ENCODE peak calls at places on chromosomes 3 and 15, in six cellular contexts. M, P, H, X, L and G are unnamed samples.

GRCh38 chr15:84552896-84553295 is 47.9 kb upstream of the ZSCAN2 start:
- DNase-seq in X (no peak), L (no peak), H (no peak), P (no peak), M (no peak), G (no peak)

GRCh38 chr3:36214460-36214859 is 165.8 kb upstream of the STAC start:
- DNase-seq in L (no peak), P (no peak), X (no peak), M (no peak), H (no peak), G (no peak)

GRCh38 chr3:3765661-3766060 is 33.6 kb upstream of the LRRN1 start:
- DNase-seq in X (no peak), L (no peak), P (no peak), H (no peak), M (no peak), G (no peak)

GRCh38 chr15:70166506-70167087 is 68.9 kb upstream of the TLE3 start:
- DNase-seq in P (peak; percentile 55), L (no peak), M (no peak), X (no peak), H (no peak), G (peak; percentile 43)

GRCh38 chr15:58307313-58307961 is 124.4 kb upstream of the LIPC start:
- DNase-seq in H (no peak), M (no peak), X (no peak), L (no peak), P (no peak), G (no peak)

GRCh38 chr3:54713455-54713854 is 214.4 kb downstream of the LRTM1 start:
- DNase-seq in H (no peak), M (no peak), X (no peak), P (no peak), L (no peak), G (no peak)

GRCh38 chr3:108022316-108023150 is 68.3 kb downstream of the CD47 start:
- DNase-seq in L (no peak), P (no peak), M (no peak), X (no peak), H (no peak), G (no peak)

GRCh38 chr3:160159346-160159745 is 65.9 kb upstream of the C3orf80 start:
- DNase-seq in X (no peak), M (no peak), L (no peak), H (no peak), P (no peak), G (no peak)

GRCh38 chr3:135100349-135100741 is 305.3 kb downstream of the EPHB1 start:
- DNase-seq in H (no peak), X (no peak), M (no peak), P (no peak), L (no peak), G (no peak)
- TF ChIP-seq EP300 in H (no peak), X (no peak), M (no peak), P (no peak), L (no peak), G (no peak)

GRCh38 chr15:43214169-43214568 is 6.6 kb downstream of the EPB42 start:
- DNase-seq in H (no peak), X (no peak), L (no peak), M (no peak), P (no peak), G (no peak)

GRCh38 chr15:43212951-43213350 is 7.9 kb downstream of the EPB42 start:
- DNase-seq in X (no peak), H (no peak), L (no peak), M (no peak), P (no peak), G (no peak)

GRCh38 chr15:43213466-43213865 is 7.4 kb downstream of the EPB42 start:
- DNase-seq in P (no peak), M (no peak), L (no peak), X (no peak), H (no peak), G (no peak)

GRCh38 chr15:43215961-43216360 is 4.9 kb downstream of the EPB42 start:
- DNase-seq in L (no peak), M (no peak), H (peak; percentile 25), P (no peak), X (no peak), G (no peak)

DNA sequence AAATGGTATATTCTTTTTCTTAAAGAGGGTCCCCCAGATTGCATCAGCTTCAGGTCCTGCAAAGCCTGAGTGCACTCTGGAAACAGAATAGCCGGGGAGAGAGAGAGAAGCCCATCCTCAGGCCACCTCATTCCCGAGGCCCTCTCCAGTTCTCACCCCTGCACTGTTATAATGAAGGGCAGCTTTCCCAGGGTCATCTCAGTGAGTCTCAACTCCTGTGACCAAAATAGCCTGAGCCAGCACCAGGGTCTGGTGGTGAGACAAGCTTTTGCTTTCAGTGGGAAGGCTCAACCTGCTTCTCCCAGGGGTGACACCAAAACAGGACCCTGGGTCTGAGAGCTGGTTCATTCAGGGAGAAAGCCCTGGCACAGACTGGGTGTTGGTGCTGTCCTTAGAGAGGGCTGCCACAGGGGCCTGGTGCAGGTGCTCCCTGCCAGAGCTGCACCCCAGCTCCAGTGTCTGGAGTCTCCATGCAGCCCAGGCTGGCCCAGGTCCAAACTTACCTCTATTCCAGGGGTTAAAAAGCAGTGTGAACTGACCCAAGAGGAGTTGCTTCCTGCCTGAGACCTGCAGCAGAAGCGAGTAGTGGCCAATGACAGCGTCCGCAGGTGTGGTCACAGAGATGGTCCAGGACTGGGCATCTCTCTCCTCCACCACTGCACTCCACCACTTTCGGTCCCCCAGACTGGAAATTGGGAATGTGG is 6.1 kb downstream of the EPB42 start:
- DNase-seq in H (no peak), L (no peak), X (no peak), P (no peak), M (no peak), G (no peak)
- TF ChIP-seq POLR2A in H (no peak), L (no peak), X (no peak), P (no peak), M (no peak), G (no peak)

DNA sequence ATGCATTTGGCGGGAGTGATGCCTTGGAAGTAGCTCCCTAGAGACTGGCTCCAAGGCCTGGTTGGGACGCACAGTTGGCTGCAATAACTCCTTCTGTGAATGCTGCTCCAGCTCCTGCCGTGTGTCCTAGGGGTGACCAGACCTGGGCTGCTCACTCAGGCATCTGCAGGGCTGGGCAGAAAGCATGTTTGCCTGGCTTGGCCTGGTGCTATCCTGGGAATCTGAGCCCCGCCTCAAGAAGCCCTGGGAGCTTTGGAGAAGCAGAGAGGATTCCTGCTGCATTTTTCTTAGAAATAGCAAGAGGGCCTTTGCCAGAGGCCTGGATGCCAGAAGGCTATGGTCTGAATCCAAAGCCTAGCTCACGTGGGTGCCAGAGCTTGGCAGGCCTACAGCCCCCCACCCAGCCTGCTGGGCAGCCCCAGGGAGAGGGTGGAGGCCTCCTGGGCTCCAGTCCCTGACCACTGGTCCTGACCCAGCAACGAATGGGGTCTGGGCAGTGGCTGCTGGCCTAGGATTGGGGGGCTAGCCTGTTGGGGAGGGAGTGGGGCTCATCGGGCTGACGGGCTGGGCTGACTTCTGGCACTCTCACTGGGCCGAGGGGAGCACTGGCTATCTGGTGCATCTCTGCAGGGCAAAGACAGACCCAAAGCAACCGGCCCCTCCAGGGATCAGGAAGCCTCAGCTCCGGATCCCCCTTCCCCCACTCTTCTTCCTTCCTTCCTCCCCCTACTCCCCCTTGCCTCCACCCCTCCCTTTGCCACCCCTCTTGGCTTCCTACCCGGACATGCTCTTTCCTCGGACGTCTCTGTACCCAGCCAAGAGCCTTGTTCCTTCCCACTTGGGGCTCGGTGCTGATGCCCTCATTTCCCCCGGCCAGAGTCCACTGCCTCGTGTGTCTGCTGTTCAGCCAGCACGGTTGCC is 10.5 kb downstream of the SEMA3F start:
- DNase-seq in X (no peak), M (no peak), H (no peak), L (peak; percentile 17), P (no peak), G (no peak)
- TF ChIP-seq EP300 in X (no peak), M (no peak), H (no peak), L (no peak), P (no peak), G (no peak)

DNA sequence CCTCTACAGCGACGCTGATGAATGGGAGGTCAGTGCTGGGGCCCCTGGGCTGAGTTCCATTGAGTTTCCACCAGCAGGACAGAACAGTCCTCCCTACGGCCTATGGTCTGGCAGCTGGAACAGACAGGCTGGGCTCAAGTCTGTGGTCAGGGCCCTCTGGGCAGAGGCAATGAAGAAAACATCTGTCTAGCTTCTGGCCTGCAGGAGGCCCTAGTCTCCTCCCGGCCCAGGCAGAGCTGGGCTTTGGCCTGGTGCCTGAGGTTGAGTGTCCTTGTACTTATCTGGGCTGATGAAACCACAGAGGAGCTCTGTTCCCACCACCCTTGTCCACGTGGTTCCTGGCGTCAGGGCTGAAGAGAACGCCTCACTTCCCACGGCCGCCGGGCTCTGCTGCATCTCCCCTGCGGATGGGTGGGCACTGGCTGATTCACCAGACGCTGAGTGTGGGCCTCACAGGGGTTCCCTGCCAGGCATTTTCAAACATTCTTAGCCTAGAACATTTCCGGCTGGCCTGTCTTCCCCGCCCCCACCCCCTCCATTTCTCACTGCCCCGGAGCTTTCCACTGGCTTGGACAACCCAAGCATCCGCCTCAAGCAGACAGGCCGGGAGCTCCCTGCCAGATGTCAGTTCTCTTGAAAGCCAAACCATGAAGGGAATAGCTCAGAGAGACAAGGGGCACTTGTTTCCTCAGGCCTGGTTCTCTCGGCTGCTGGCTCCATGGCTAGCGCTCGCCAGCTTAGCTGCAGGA is 20.3 kb downstream of the PPCDC start:
- DNase-seq in H (peak; percentile 48), X (peak; percentile 96), L (peak; percentile 96), M (no peak), P (peak; percentile 98), G (peak; percentile 96)
- TF ChIP-seq POLR2A in H (no peak), X (peak; percentile 46), L (peak; percentile 52), M (no peak), P (no peak), G (no peak)

GRCh38 chr15:92818658-92819311 is 81.3 kb upstream of the CHD2 start:
- DNase-seq in L (no peak), P (no peak), H (no peak), X (no peak), M (no peak), G (no peak)
- TF ChIP-seq EP300 in L (no peak), P (no peak), H (no peak), X (no peak), M (no peak), G (no peak)

GRCh38 chr3:113721638-113722037 is 24.4 kb downstream of the NAA50 start:
- DNase-seq in M (no peak), H (no peak), X (no peak), L (no peak), P (no peak), G (no peak)

GRCh38 chr3:113717308-113717707 is 20.9 kb upstream of the USF3 start:
- DNase-seq in P (no peak), M (no peak), L (no peak), X (no peak), H (no peak), G (no peak)

GRCh38 chr3:113714702-113715101 is 18.3 kb upstream of the USF3 start:
- DNase-seq in M (no peak), H (no peak), L (no peak), P (no peak), X (no peak), G (no peak)

GRCh38 chr3:113719294-113719693 is 22.9 kb upstream of the USF3 start:
- DNase-seq in L (no peak), H (no peak), P (no peak), X (no peak), M (no peak), G (no peak)

DNA sequence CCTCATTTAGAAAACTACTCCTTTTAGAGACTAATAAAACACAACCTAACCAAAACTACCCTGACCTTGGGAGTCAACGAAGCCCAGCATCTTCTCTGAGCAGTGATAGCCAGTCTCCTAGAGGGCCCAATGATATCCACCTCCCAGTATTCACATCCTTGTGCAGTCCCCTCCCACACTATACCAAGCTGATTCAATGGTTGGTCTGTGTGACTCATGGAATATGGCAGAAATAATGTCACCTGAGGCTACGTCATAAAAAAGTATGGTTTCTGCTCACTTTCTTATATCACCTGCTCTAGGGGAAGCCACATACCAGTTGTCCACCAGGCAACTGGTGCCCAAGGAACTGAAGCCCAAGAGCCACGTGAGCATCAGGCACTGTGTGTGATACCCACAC is 21.4 kb upstream of the USF3 start:
- DNase-seq in M (no peak), X (no peak), P (no peak), H (no peak), L (no peak), G (no peak)
- TF ChIP-seq POLR2A in M (no peak), X (no peak), P (no peak), H (no peak), L (no peak), G (no peak)